ENCODE peak calls at places on chromosomes 5 and 9, in seven cellular contexts. One of them, this sample, is unnamed.

GRCh38 chr9:78261403-78262001 is 25.6 kb downstream of the CEP78 start:
- DNase-seq in RPMI7951: peak; percentile 24
- DNase-seq in kidney tubule cell: peak; percentile 38
- DNase-seq in CD8-positive, alpha-beta T cell: no peak
- DNase-seq in kidney: no peak
- DNase-seq in stromal cell of bone marrow: peak; percentile 17
- DNase-seq in ACHN: peak; percentile 47
- DNase-seq in this sample: no peak

GRCh38 chr9:108041551-108041950 is 552.0 kb upstream of the KLF4 start:
- DNase-seq in CD8-positive, alpha-beta T cell: no peak
- DNase-seq in kidney: no peak
- DNase-seq in ACHN: peak; percentile 72
- DNase-seq in stromal cell of bone marrow: peak; percentile 50
- DNase-seq in kidney tubule cell: peak; percentile 93
- DNase-seq in RPMI7951: peak; percentile 83
- DNase-seq in this sample: peak; percentile 85

GRCh38 chr5:153965102-153965645 is 73.5 kb downstream of the FAM114A2 start:
- DNase-seq in kidney: no peak
- DNase-seq in stromal cell of bone marrow: peak; percentile 40
- DNase-seq in kidney tubule cell: peak; percentile 60
- DNase-seq in RPMI7951: peak; percentile 26
- DNase-seq in ACHN: peak; percentile 55
- DNase-seq in CD8-positive, alpha-beta T cell: peak; percentile 53
- DNase-seq in this sample: no peak

GRCh38 chr5:75310212-75310611 is 26.8 kb upstream of the HMGCR start:
- DNase-seq in stromal cell of bone marrow: no peak
- DNase-seq in CD8-positive, alpha-beta T cell: no peak
- DNase-seq in RPMI7951: no peak
- DNase-seq in ACHN: no peak
- DNase-seq in kidney tubule cell: no peak
- DNase-seq in kidney: no peak
- DNase-seq in this sample: no peak

GRCh38 chr5:207599-207998 is 10.4 kb downstream of the CCDC127 start:
- DNase-seq in kidney tubule cell: no peak
- DNase-seq in ACHN: no peak
- DNase-seq in kidney: peak; percentile 39
- DNase-seq in CD8-positive, alpha-beta T cell: no peak
- DNase-seq in stromal cell of bone marrow: no peak
- DNase-seq in RPMI7951: no peak
- DNase-seq in this sample: no peak

GRCh38 chr5:14628346-14628745 is 36.2 kb upstream of the OTULIN start:
- DNase-seq in kidney tubule cell: peak; percentile 55
- DNase-seq in kidney: no peak
- DNase-seq in CD8-positive, alpha-beta T cell: peak; percentile 70
- DNase-seq in RPMI7951: peak; percentile 52
- DNase-seq in stromal cell of bone marrow: peak; percentile 25
- DNase-seq in ACHN: peak; percentile 54
- DNase-seq in this sample: no peak

GRCh38 chr5:138752341-138752950 is 779 bp upstream of the CTNNA1 start:
- DNase-seq in kidney: no peak
- DNase-seq in CD8-positive, alpha-beta T cell: peak; percentile 49
- DNase-seq in RPMI7951: peak; percentile 17
- DNase-seq in ACHN: peak; percentile 57
- DNase-seq in stromal cell of bone marrow: no peak
- DNase-seq in kidney tubule cell: peak; percentile 42
- DNase-seq in this sample: no peak

GRCh38 chr9:137107982-137108381 is 6.6 kb downstream of the DPP7 start:
- DNase-seq in ACHN: no peak
- DNase-seq in RPMI7951: no peak
- DNase-seq in stromal cell of bone marrow: no peak
- DNase-seq in kidney: no peak
- DNase-seq in kidney tubule cell: no peak
- DNase-seq in CD8-positive, alpha-beta T cell: no peak
- DNase-seq in this sample: no peak

GRCh38 chr9:33952066-33952465 is 96.6 kb downstream of the UBAP2 start:
- DNase-seq in CD8-positive, alpha-beta T cell: no peak
- DNase-seq in kidney tubule cell: no peak
- DNase-seq in stromal cell of bone marrow: no peak
- DNase-seq in ACHN: no peak
- DNase-seq in RPMI7951: no peak
- DNase-seq in kidney: no peak
- DNase-seq in this sample: no peak

This sample was measured in epithelial cell of proximal tubule.